ENCODE peak calls at places on chromosomes 2 and 18, in eight cellular contexts. J is fibroblast of villous mesenchyme, E is astrocyte of the cerebellum, X is HCT116, C is GM20000, N is HFFc6, T is psoas muscle, D is astrocyte of the spinal cord. I is an unnamed sample.
A peak's percentile ranks its signal among the peaks of the same experiment; 100 is the strongest.

GRCh38 chr2:130865401-130865800 is 28.7 kb downstream of the ARHGEF4 start:
- DNase-seq in J (no peak), E (no peak), X (no peak), C (no peak), N (no peak), T (no peak), D (no peak), I (no peak)

GRCh38 chr2:9770308-9771100 is 72.8 kb upstream of the TAF1B start:
- DNase-seq in J (peak; percentile 78), E (peak; percentile 64), X (peak; percentile 42), C (peak; percentile 70), N (peak; percentile 64), T (peak; percentile 73), D (peak; percentile 70), I (peak; percentile 80)

GRCh38 chr18:20971886-20972267 is 139.7 kb downstream of the ROCK1 start:
- DNase-seq in J (peak; percentile 38), E (peak; percentile 12), X (peak; percentile 16), C (peak; percentile 6), N (peak; percentile 47), T (no peak), D (peak; percentile 33), I (peak; percentile 55)

GRCh38 chr2:198387677-198388076 is 583.3 kb downstream of the PLCL1 start:
- DNase-seq in J (no peak), E (no peak), X (no peak), C (no peak), N (no peak), T (no peak), D (no peak), I (no peak)

GRCh38 chr2:11355194-11356053 is 11.0 kb upstream of the ROCK2 start:
- DNase-seq in J (no peak), E (no peak), X (no peak), C (no peak), N (no peak), T (no peak), D (no peak), I (no peak)

GRCh38 chr2:63058742-63059433 is 8.3 kb downstream of the OTX1 start:
- DNase-seq in J (no peak), E (no peak), X (no peak), C (peak; percentile 46), N (no peak), T (peak; percentile 16), D (no peak), I (no peak)

GRCh38 chr2:224221455-224221913 is 180.4 kb downstream of the FAM124B start:
- DNase-seq in J (peak; percentile 77), E (peak; percentile 87), X (no peak), C (no peak), N (peak; percentile 98), T (no peak), D (peak; percentile 93), I (peak; percentile 93)

GRCh38 chr2:157032019-157032418 is 225.5 kb upstream of the GALNT5 start:
- DNase-seq in J (peak; percentile 52), E (peak; percentile 73), X (peak; percentile 97), C (no peak), N (peak; percentile 93), T (no peak), D (peak; percentile 94), I (peak; percentile 97)

GRCh38 chr18:58447342-58448190 is 181.3 kb downstream of the ALPK2 start:
- DNase-seq in J (peak; percentile 42), E (peak; percentile 15), X (no peak), C (no peak), N (no peak), T (no peak), D (peak; percentile 37), I (no peak)

GRCh38 chr2:181063696-181064095 is 83.3 kb downstream of the UBE2E3 start:
- DNase-seq in J (no peak), E (no peak), X (no peak), C (no peak), N (no peak), T (no peak), D (no peak), I (no peak)

GRCh38 chr18:23259701-23260661 is 124.7 kb downstream of the CABLES1 start:
- DNase-seq in J (peak; percentile 96), E (no peak), X (no peak), C (peak; percentile 46), N (peak; percentile 74), T (peak; percentile 66), D (peak; percentile 66), I (peak; percentile 95)

GRCh38 chr2:175793649-175794048 is 208.4 kb downstream of the LNPK start:
- DNase-seq in J (no peak), E (no peak), X (no peak), C (no peak), N (no peak), T (no peak), D (no peak), I (no peak)

GRCh38 chr2:207474871-207475485 is 54.8 kb upstream of the CREB1 start:
- DNase-seq in J (peak; percentile 74), E (peak; percentile 46), X (peak; percentile 39), C (peak; percentile 39), N (peak; percentile 55), T (no peak), D (peak; percentile 64), I (peak; percentile 81)

GRCh38 chr18:63708650-63709049 is 5.9 kb downstream of the SERPINB11 start:
- DNase-seq in J (peak; percentile 23), E (no peak), X (no peak), C (no peak), N (peak; percentile 95), T (no peak), D (peak; percentile 78), I (peak; percentile 9)

GRCh38 chr2:45029215-45029614 is 20.0 kb upstream of the SIX2 start:
- DNase-seq in J (no peak), E (no peak), X (no peak), C (no peak), N (no peak), T (no peak), D (no peak), I (peak; percentile 27)

GRCh38 chr2:45028276-45028675 is 19.0 kb upstream of the SIX2 start:
- DNase-seq in J (peak; percentile 18), E (no peak), X (no peak), C (no peak), N (no peak), T (no peak), D (no peak), I (peak; percentile 45)

GRCh38 chr2:45027051-45027450 is 17.8 kb upstream of the SIX2 start:
- DNase-seq in J (no peak), E (no peak), X (no peak), C (no peak), N (no peak), T (no peak), D (no peak), I (no peak)

GRCh38 chr2:45020439-45020838 is 11.2 kb upstream of the SIX2 start:
- DNase-seq in J (no peak), E (no peak), X (no peak), C (no peak), N (no peak), T (no peak), D (no peak), I (no peak)

DNA sequence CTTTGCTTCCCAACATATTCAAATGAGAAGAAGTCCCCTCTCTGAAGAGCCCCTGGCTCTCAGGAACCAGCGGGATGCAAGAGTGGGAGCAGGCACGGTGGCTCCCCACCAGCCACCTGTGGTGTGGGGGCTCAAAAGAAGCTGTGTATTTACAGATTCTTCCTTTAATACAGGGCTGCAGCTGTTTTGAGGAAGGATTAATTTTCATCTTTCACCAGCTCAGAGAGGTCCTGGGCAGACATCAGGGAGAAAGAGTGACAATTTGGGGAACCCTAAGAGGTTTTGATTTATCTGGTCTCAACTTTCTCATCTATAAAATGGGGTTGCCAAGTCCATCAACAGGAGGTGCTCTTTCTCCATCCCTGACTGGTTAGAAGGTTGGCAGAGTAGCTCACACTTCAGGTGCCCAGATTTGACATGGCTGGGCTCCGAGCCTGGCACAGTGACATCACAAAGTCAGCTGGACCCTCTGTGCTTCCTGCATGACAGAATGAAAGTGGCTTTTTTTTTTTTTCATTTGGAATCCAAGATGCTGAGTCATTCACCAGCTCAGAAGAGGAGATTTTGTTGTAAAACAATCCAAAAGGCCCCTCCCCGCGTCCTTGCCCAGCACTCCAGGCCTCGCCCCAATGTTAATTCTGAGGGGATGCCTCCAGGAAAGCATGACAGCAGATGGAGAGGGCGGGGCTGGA is 15.5 kb upstream of the SIX2 start:
- DNase-seq in J (peak; percentile 75), E (peak; percentile 52), X (peak; percentile 27), C (no peak), N (peak; percentile 59), T (peak; percentile 46), D (peak; percentile 86), I (peak; percentile 94)
- TF ChIP-seq CTCF in J (no peak), E (no peak), X (peak; percentile 2), C (no peak), N (peak; percentile 29), T (no peak), D (peak; percentile 18), I (peak; percentile 14)

GRCh38 chr2:85246348-85246747 is 81.4 kb downstream of the TGOLN2 start:
- DNase-seq in J (no peak), E (no peak), X (no peak), C (no peak), N (no peak), T (no peak), D (no peak), I (no peak)

GRCh38 chr2:85245891-85246290 is 81.9 kb downstream of the TGOLN2 start:
- DNase-seq in J (no peak), E (no peak), X (no peak), C (no peak), N (no peak), T (no peak), D (no peak), I (no peak)

GRCh38 chr2:85243101-85244072 is 84.4 kb downstream of the TGOLN2 start:
- DNase-seq in J (no peak), E (no peak), X (no peak), C (peak; percentile 25), N (no peak), T (peak; percentile 63), D (peak; percentile 21), I (no peak)

GRCh38 chr2:85242321-85242720 is 85.5 kb downstream of the TGOLN2 start:
- DNase-seq in J (no peak), E (no peak), X (no peak), C (no peak), N (no peak), T (no peak), D (no peak), I (no peak)

GRCh38 chr2:85244798-85245197 is 83.0 kb downstream of the TGOLN2 start:
- DNase-seq in J (no peak), E (no peak), X (no peak), C (no peak), N (no peak), T (no peak), D (no peak), I (no peak)
- TF ChIP-seq CTCF in J (no peak), E (no peak), X (no peak), C (no peak), N (no peak), T (no peak), D (no peak), I (no peak)

GRCh38 chr2:84905181-84906107 is at the start of gene TMSB10:
- DNase-seq in J (peak; percentile 86), E (no peak), X (no peak), C (peak; percentile 95), N (peak; percentile 88), T (peak; percentile 86), D (peak; percentile 89), I (peak; percentile 85)
- TF ChIP-seq CTCF in J (no peak), E (no peak), X (no peak), C (peak; percentile 16), N (peak; percentile 59), T (no peak), D (no peak), I (no peak)

DNA sequence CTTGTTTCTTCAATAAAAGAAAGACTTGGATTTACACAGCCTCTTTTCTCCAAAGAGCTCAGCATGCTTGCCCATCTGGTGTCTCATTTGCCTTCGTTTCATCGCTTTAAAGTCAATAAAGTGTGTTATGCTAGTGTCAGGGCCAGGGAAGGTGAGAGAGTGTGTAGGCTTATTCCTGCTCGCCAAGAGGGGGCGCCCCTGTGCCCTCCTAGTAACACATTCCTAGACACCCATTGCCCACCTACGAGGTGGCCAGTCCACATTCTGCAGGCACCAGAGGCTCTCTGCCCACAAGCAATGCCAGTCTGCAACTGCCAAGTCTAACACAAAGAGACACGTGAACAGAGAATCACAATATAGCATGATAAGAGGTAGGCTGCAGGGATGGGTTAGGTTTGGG is 39.4 kb upstream of the DAPL1 start:
- DNase-seq in J (no peak), E (no peak), X (peak; percentile 24), C (no peak), N (no peak), T (no peak), D (no peak), I (no peak)
- TF ChIP-seq CTCF in J (peak; percentile 39), E (peak; percentile 23), X (peak; percentile 86), C (no peak), N (peak; percentile 57), T (no peak), D (peak; percentile 47), I (peak; percentile 40)